ENCODE peak calls at places on chromosome 16, in six cellular contexts. One of them, this sample, is unnamed.
A peak's percentile ranks its signal among the peaks of the same experiment; 100 is the strongest.

GRCh38 chr16:66553223-66553622 is 847 bp downstream of the CKLF start:
- DNase-seq in PC-9: no peak
- DNase-seq in RWPE1: no peak
- DNase-seq in MCF 10A: no peak
- DNase-seq in CD4-positive, alpha-beta T cell: no peak
- DNase-seq in GM12865: no peak
- DNase-seq in this sample: no peak

GRCh38 chr16:67278773-67279295 is 498 bp upstream of the PLEKHG4 start:
- DNase-seq in CD4-positive, alpha-beta T cell: peak; percentile 13
- DNase-seq in GM12865: peak; percentile 42
- DNase-seq in RWPE1: peak; percentile 58
- DNase-seq in PC-9: peak; percentile 45
- DNase-seq in MCF 10A: no peak
- DNase-seq in this sample: no peak

GRCh38 chr16:62157544-62157943 is 121.3 kb upstream of the CDH8 start:
- DNase-seq in MCF 10A: no peak
- DNase-seq in RWPE1: no peak
- DNase-seq in CD4-positive, alpha-beta T cell: no peak
- DNase-seq in PC-9: no peak
- DNase-seq in GM12865: no peak
- DNase-seq in this sample: no peak

GRCh38 chr16:86349338-86349900 is 160.9 kb upstream of the FOXF1 start:
- DNase-seq in GM12865: no peak
- DNase-seq in PC-9: no peak
- DNase-seq in CD4-positive, alpha-beta T cell: no peak
- DNase-seq in MCF 10A: no peak
- DNase-seq in RWPE1: no peak
- DNase-seq in this sample: no peak

GRCh38 chr16:66070140-66070887 is 296.2 kb upstream of the CDH5 start:
- DNase-seq in MCF 10A: no peak
- DNase-seq in GM12865: no peak
- DNase-seq in CD4-positive, alpha-beta T cell: no peak
- DNase-seq in RWPE1: no peak
- DNase-seq in PC-9: no peak
- DNase-seq in this sample: no peak

GRCh38 chr16:70522216-70523000 is 946 bp downstream of the COG4 start:
- DNase-seq in CD4-positive, alpha-beta T cell: no peak
- DNase-seq in PC-9: no peak
- DNase-seq in RWPE1: no peak
- DNase-seq in GM12865: peak; percentile 80
- DNase-seq in MCF 10A: no peak
- DNase-seq in this sample: no peak

GRCh38 chr16:2447920-2448583 is 11.9 kb upstream of the TEDC2 start:
- DNase-seq in PC-9: peak; percentile 86
- DNase-seq in RWPE1: no peak
- DNase-seq in GM12865: no peak
- DNase-seq in CD4-positive, alpha-beta T cell: no peak
- DNase-seq in MCF 10A: peak; percentile 80
- DNase-seq in this sample: peak; percentile 70

GRCh38 chr16:63146251-63146650 is 1110.0 kb upstream of the CDH8 start:
- DNase-seq in PC-9: no peak
- DNase-seq in RWPE1: no peak
- DNase-seq in CD4-positive, alpha-beta T cell: no peak
- DNase-seq in MCF 10A: no peak
- DNase-seq in GM12865: no peak
- DNase-seq in this sample: no peak

GRCh38 chr16:48536600-48537200 is 73.3 kb downstream of the N4BP1 start:
- DNase-seq in PC-9: no peak
- DNase-seq in GM12865: peak; percentile 20
- DNase-seq in RWPE1: no peak
- DNase-seq in MCF 10A: no peak
- DNase-seq in CD4-positive, alpha-beta T cell: no peak
- DNase-seq in this sample: peak; percentile 50

GRCh38 chr16:74216319-74216718 is 80.3 kb upstream of the PSMD7 start:
- DNase-seq in CD4-positive, alpha-beta T cell: no peak
- DNase-seq in MCF 10A: no peak
- DNase-seq in PC-9: no peak
- DNase-seq in RWPE1: no peak
- DNase-seq in GM12865: no peak
- DNase-seq in this sample: peak; percentile 7

GRCh38 chr16:15452456-15452855 is 18.1 kb downstream of the BMERB1 start:
- DNase-seq in RWPE1: no peak
- DNase-seq in PC-9: no peak
- DNase-seq in GM12865: no peak
- DNase-seq in CD4-positive, alpha-beta T cell: no peak
- DNase-seq in MCF 10A: no peak
- DNase-seq in this sample: no peak

GRCh38 chr16:53089434-53090270 is 34.9 kb downstream of the CHD9 start:
- DNase-seq in CD4-positive, alpha-beta T cell: no peak
- DNase-seq in RWPE1: no peak
- DNase-seq in PC-9: no peak
- DNase-seq in GM12865: no peak
- DNase-seq in MCF 10A: peak; percentile 85
- DNase-seq in this sample: peak; percentile 44

GRCh38 chr16:3101841-3102470 is 2.9 kb upstream of the ZSCAN10 start:
- DNase-seq in CD4-positive, alpha-beta T cell: no peak
- DNase-seq in RWPE1: no peak
- DNase-seq in MCF 10A: no peak
- DNase-seq in GM12865: no peak
- DNase-seq in PC-9: no peak
- DNase-seq in this sample: no peak

GRCh38 chr16:61014869-61015268 is 1021.4 kb downstream of the CDH8 start:
- DNase-seq in RWPE1: no peak
- DNase-seq in GM12865: no peak
- DNase-seq in MCF 10A: no peak
- DNase-seq in CD4-positive, alpha-beta T cell: no peak
- DNase-seq in PC-9: no peak
- DNase-seq in this sample: no peak

GRCh38 chr16:84683691-84684591 is 15.9 kb upstream of the USP10 start:
- DNase-seq in GM12865: no peak
- DNase-seq in MCF 10A: no peak
- DNase-seq in RWPE1: no peak
- DNase-seq in CD4-positive, alpha-beta T cell: no peak
- DNase-seq in PC-9: no peak
- DNase-seq in this sample: no peak

GRCh38 chr16:69924777-69925191 is 26.4 kb upstream of the CLEC18A start:
- DNase-seq in GM12865: no peak
- DNase-seq in CD4-positive, alpha-beta T cell: no peak
- DNase-seq in RWPE1: no peak
- DNase-seq in PC-9: no peak
- DNase-seq in MCF 10A: no peak
- DNase-seq in this sample: peak; percentile 52

GRCh38 chr16:85449195-85449884 is 163.8 kb upstream of the GSE1 start:
- DNase-seq in GM12865: no peak
- DNase-seq in CD4-positive, alpha-beta T cell: no peak
- DNase-seq in MCF 10A: no peak
- DNase-seq in PC-9: no peak
- DNase-seq in RWPE1: no peak
- DNase-seq in this sample: no peak

GRCh38 chr16:85991856-85992255 is 92.9 kb downstream of the IRF8 start:
- DNase-seq in PC-9: no peak
- DNase-seq in MCF 10A: no peak
- DNase-seq in GM12865: no peak
- DNase-seq in CD4-positive, alpha-beta T cell: no peak
- DNase-seq in RWPE1: no peak
- DNase-seq in this sample: no peak

GRCh38 chr16:20318006-20318405 is 9.3 kb downstream of the GP2 start:
- DNase-seq in CD4-positive, alpha-beta T cell: no peak
- DNase-seq in PC-9: no peak
- DNase-seq in MCF 10A: no peak
- DNase-seq in GM12865: no peak
- DNase-seq in RWPE1: no peak
- DNase-seq in this sample: no peak

GRCh38 chr16:20316715-20317114 is 10.6 kb downstream of the GP2 start:
- DNase-seq in PC-9: no peak
- DNase-seq in CD4-positive, alpha-beta T cell: no peak
- DNase-seq in RWPE1: no peak
- DNase-seq in MCF 10A: no peak
- DNase-seq in GM12865: no peak
- DNase-seq in this sample: no peak

GRCh38 chr16:20318437-20318836 is 8.9 kb downstream of the GP2 start:
- DNase-seq in PC-9: no peak
- DNase-seq in GM12865: no peak
- DNase-seq in CD4-positive, alpha-beta T cell: no peak
- DNase-seq in MCF 10A: no peak
- DNase-seq in RWPE1: no peak
- DNase-seq in this sample: no peak

GRCh38 chr16:20315764-20316163 is 11.5 kb downstream of the GP2 start:
- DNase-seq in PC-9: no peak
- DNase-seq in CD4-positive, alpha-beta T cell: no peak
- DNase-seq in GM12865: no peak
- DNase-seq in RWPE1: no peak
- DNase-seq in MCF 10A: no peak
- DNase-seq in this sample: no peak

DNA sequence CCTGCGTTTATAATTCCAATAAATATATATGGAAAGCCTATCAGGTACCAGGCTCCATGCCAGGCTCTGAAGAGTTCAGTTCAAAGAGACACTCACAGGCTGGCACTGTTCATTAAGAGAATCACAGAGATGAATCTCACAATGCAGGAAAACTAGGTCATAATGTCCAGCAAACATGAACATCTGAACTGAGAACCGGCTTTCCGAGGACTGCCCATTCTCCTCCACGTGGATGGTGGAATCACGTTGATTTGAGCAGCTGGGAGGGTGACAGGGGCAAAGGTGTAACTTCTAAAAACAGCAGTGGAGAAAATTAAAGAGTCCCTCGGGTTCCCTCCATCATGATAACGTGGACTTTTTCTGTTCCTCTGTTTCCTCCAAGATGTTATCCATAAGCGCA is 10.2 kb downstream of the GP2 start:
- DNase-seq in CD4-positive, alpha-beta T cell: no peak
- DNase-seq in RWPE1: no peak
- DNase-seq in MCF 10A: no peak
- DNase-seq in PC-9: no peak
- DNase-seq in GM12865: no peak
- DNase-seq in this sample: no peak
- TF ChIP-seq CTCF in CD4-positive, alpha-beta T cell: no peak
- TF ChIP-seq CTCF in RWPE1: no peak
- TF ChIP-seq CTCF in MCF 10A: no peak
- TF ChIP-seq CTCF in PC-9: no peak
- TF ChIP-seq CTCF in GM12865: no peak
- TF ChIP-seq CTCF in this sample: no peak

DNA sequence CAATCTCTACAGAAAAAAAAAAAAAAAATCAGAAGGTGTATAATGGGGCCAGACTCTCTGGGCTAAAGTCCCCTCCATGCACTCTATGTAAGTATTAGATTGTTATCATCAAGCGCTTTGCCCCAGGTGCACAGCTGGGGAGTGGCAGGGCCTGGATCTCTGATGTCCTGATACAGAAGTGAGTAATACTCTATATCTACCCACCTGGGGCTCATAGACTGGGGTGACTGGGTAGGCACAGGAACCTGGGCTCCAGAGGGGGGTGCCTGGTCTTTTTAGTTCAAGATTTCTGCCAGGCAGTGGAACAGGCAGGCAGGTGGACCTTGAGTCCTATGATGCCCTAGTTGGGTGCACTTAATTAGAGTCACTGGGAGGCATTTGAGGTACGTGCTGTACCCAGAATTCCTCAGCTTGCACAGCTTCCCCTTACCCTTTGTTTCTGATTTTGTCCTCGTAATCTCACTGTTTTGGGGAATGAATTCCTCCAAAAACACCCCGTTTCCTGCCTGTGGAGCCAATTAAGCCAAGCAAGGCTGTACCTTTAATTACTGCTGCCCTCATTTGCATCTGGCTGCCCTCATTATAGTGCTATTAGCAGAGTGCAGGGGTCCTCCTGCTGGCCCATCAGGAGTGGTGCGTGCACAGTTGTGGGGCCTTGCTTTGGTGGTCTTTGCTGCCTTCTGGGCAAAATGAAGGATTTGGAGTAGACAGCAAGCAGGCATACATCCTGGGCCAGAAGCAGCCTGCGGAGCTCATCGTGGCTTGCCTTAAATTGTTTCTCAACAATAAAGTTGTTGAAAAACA is 239.0 kb downstream of the SNX29 start:
- DNase-seq in MCF 10A: no peak
- DNase-seq in RWPE1: no peak
- DNase-seq in GM12865: no peak
- DNase-seq in CD4-positive, alpha-beta T cell: no peak
- DNase-seq in PC-9: peak; percentile 22
- DNase-seq in this sample: no peak
- TF ChIP-seq CTCF in MCF 10A: no peak
- TF ChIP-seq CTCF in RWPE1: no peak
- TF ChIP-seq CTCF in GM12865: peak; percentile 3
- TF ChIP-seq CTCF in CD4-positive, alpha-beta T cell: no peak
- TF ChIP-seq CTCF in PC-9: peak; percentile 31
- TF ChIP-seq CTCF in this sample: no peak

GRCh38 chr16:733382-734207 is 6.7 kb downstream of the HAGHL start:
- DNase-seq in MCF 10A: no peak
- DNase-seq in RWPE1: no peak
- DNase-seq in GM12865: peak; percentile 18
- DNase-seq in CD4-positive, alpha-beta T cell: no peak
- DNase-seq in PC-9: no peak
- DNase-seq in this sample: no peak
- TF ChIP-seq CTCF in MCF 10A: peak; percentile 28
- TF ChIP-seq CTCF in RWPE1: no peak
- TF ChIP-seq CTCF in GM12865: peak; percentile 38
- TF ChIP-seq CTCF in CD4-positive, alpha-beta T cell: peak; percentile 18
- TF ChIP-seq CTCF in PC-9: no peak
- TF ChIP-seq CTCF in this sample: peak; percentile 39

GRCh38 chr16:28149016-28149888 is 62.5 kb downstream of the XPO6 start:
- DNase-seq in RWPE1: no peak
- DNase-seq in MCF 10A: peak; percentile 39
- DNase-seq in CD4-positive, alpha-beta T cell: no peak
- DNase-seq in GM12865: no peak
- DNase-seq in PC-9: no peak
- DNase-seq in this sample: peak; percentile 63
- TF ChIP-seq CTCF in RWPE1: no peak
- TF ChIP-seq CTCF in MCF 10A: no peak
- TF ChIP-seq CTCF in CD4-positive, alpha-beta T cell: peak; percentile 27
- TF ChIP-seq CTCF in GM12865: no peak
- TF ChIP-seq CTCF in PC-9: no peak
- TF ChIP-seq CTCF in this sample: no peak

DNA sequence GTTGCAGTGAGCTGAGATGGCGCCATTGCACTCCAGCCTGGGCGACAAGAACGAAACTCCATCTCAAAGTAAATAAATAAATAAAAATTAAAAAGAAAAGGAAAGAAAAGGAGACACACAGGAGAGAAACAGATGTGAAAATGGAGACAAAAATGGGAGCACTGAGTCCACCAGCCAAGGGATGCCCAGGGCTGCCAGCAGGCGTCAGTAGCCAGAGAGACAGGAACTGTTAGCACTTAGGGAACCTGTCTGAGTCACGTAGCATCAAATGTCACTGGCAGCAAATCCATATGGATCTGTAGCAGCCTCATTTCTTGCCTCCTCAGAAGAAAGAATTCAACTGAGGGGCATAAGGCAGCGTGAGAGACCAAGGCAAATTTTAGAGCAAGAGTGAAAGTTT is 79.7 kb downstream of the CYLD start:
- DNase-seq in GM12865: no peak
- DNase-seq in PC-9: no peak
- DNase-seq in CD4-positive, alpha-beta T cell: no peak
- DNase-seq in RWPE1: no peak
- DNase-seq in MCF 10A: peak; percentile 70
- DNase-seq in this sample: peak; percentile 57
- TF ChIP-seq CTCF in GM12865: no peak
- TF ChIP-seq CTCF in PC-9: no peak
- TF ChIP-seq CTCF in CD4-positive, alpha-beta T cell: no peak
- TF ChIP-seq CTCF in RWPE1: no peak
- TF ChIP-seq CTCF in MCF 10A: no peak
- TF ChIP-seq CTCF in this sample: peak; percentile 43

GRCh38 chr16:9395958-9396359 is 304.5 kb downstream of the HAPSTR1 start:
- DNase-seq in RWPE1: no peak
- DNase-seq in PC-9: no peak
- DNase-seq in MCF 10A: no peak
- DNase-seq in CD4-positive, alpha-beta T cell: no peak
- DNase-seq in GM12865: no peak
- DNase-seq in this sample: no peak
- TF ChIP-seq CTCF in RWPE1: no peak
- TF ChIP-seq CTCF in PC-9: no peak
- TF ChIP-seq CTCF in MCF 10A: no peak
- TF ChIP-seq CTCF in CD4-positive, alpha-beta T cell: no peak
- TF ChIP-seq CTCF in GM12865: no peak
- TF ChIP-seq CTCF in this sample: no peak

This sample was measured in epithelial cell of esophagus.